ENCODE peak calls at places on chromosomes 6 and 20, in six cellular contexts. S is GM23338, T is HCT116, K is hepatocyte, Q is PC-9, H is MM.1S. X is an unnamed sample.

GRCh38 chr6:146433881-146434741 is 109.5 kb upstream of the RAB32 start:
- DNase-seq in S (peak; percentile 60), T (no peak), K (peak; percentile 39), Q (no peak), H (no peak), X (peak; percentile 51)

GRCh38 chr6:144675231-144675861 is 390.2 kb downstream of the UTRN start:
- DNase-seq in S (no peak), T (no peak), K (peak; percentile 34), Q (no peak), H (peak; percentile 75), X (no peak)

GRCh38 chr20:62632575-62632974 is 9.7 kb upstream of the SLCO4A1 start:
- DNase-seq in S (no peak), T (no peak), K (no peak), Q (no peak), H (no peak), X (no peak)

GRCh38 chr6:110285306-110286060 is 72.7 kb downstream of the METTL24 start:
- DNase-seq in S (peak; percentile 34), T (no peak), K (no peak), Q (no peak), H (no peak), X (peak; percentile 19)

GRCh38 chr6:16799279-16800193 is 38.3 kb upstream of the ATXN1 start:
- DNase-seq in S (no peak), T (no peak), K (no peak), Q (peak; percentile 79), H (no peak), X (peak; percentile 83)

GRCh38 chr6:46799657-46800056 is 6.5 kb downstream of the MEP1A start:
- DNase-seq in S (no peak), T (no peak), K (no peak), Q (no peak), H (no peak), X (no peak)

GRCh38 chr20:49699200-49699992 is 14.3 kb downstream of the B4GALT5 start:
- DNase-seq in S (peak; percentile 30), T (no peak), K (peak; percentile 31), Q (peak; percentile 81), H (no peak), X (peak; percentile 73)

GRCh38 chr6:44430322-44430721 is 42.8 kb downstream of the CDC5L start:
- DNase-seq in S (no peak), T (no peak), K (no peak), Q (no peak), H (no peak), X (no peak)

GRCh38 chr20:50798650-50799049 is 3.8 kb downstream of the BCAS4 start:
- DNase-seq in S (no peak), T (no peak), K (no peak), Q (no peak), H (no peak), X (no peak)

GRCh38 chr6:28875348-28875747 is 48.4 kb downstream of the TRIM27 start:
- DNase-seq in S (peak; percentile 38), T (no peak), K (no peak), Q (no peak), H (peak; percentile 13), X (no peak)

GRCh38 chr6:107066697-107067659 is 39.0 kb downstream of the MTRES1 start:
- DNase-seq in S (no peak), T (no peak), K (peak; percentile 35), Q (no peak), H (no peak), X (peak; percentile 10)

GRCh38 chr6:26743157-26743821 is 83.7 kb upstream of the ZNF322 start:
- DNase-seq in S (peak; percentile 90), T (peak; percentile 76), K (peak; percentile 33), Q (peak; percentile 48), H (no peak), X (peak; percentile 56)

GRCh38 chr6:26743941-26744699 is 84.6 kb upstream of the ZNF322 start:
- DNase-seq in S (peak; percentile 55), T (no peak), K (no peak), Q (no peak), H (no peak), X (peak; percentile 14)

DNA sequence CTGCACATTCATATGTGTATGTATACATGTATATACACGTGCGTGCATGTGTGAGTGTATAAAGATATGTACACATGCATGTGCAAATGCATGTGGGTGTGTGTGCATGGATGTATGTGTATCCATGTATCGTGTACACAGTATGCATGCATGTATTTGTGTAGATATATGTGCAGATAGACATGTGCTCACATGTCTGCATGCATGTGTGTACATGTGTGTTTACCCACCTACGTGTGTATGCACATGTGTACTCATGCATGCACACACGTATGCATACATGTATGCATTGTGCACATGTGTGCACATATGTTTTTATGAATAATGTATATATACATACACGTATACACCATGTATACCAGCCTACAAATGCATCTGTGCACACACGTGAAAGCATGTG is 80.3 kb upstream of the ZNF322 start:
- DNase-seq in S (no peak), T (no peak), K (no peak), Q (no peak), H (no peak), X (no peak)
- H3K9me2 ChIP-seq in S (peaks cover 13% of the 10 kb centered on the region), T (no peaks in the 10 kb centered on the region), K (no peaks in the 10 kb centered on the region), Q (no peaks in the 10 kb centered on the region), H (no peaks in the 10 kb centered on the region), X (no peaks in the 10 kb centered on the region)

GRCh38 chr20:19457551-19457950 is 245.1 kb downstream of the SLC24A3 start:
- DNase-seq in S (no peak), T (no peak), K (no peak), Q (no peak), H (no peak), X (no peak)

GRCh38 chr20:19453369-19453768 is 240.9 kb downstream of the SLC24A3 start:
- DNase-seq in S (no peak), T (no peak), K (no peak), Q (no peak), H (no peak), X (no peak)

GRCh38 chr20:19460386-19460785 is 247.9 kb downstream of the SLC24A3 start:
- DNase-seq in S (no peak), T (no peak), K (no peak), Q (no peak), H (no peak), X (peak; percentile 40)

GRCh38 chr20:19453781-19454310 is 241.4 kb downstream of the SLC24A3 start:
- DNase-seq in S (peak; percentile 2), T (no peak), K (peak; percentile 16), Q (no peak), H (no peak), X (no peak)

DNA sequence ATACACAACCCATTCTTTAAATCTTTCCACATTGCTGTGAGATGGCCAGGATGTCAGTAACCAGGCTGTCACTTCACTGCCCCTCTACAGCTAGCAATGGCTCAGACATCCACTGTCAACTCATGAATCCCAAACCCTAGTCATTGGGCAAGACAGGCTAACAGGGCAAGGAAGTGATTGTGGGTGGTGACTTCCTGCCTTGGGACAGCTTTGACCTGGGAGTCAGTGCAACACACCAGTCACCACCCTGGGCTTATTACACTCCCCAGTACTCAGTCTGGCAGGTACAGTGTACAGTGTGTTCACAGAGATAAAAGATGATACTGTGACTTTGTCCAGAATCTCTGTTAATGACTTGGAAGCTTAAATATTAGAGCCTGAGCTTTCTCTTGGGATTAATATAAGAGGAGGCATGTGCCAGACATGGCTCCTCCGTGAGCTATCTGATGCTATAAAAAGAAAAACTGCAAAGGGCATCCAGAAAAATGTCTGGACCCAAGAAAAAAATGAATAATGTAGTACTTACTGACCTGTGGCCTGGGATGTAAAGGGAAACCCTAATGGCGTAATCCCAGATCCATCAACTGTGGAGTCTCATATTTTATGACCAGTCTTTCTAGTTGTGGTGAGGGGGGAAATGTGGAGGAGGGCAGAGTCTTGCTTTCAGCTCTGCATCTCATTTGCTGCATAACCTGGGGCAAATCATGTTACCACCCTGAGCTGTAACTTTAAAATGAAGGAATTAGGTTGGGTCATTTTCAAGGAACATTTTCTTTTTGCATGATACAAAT is 244.4 kb downstream of the SLC24A3 start:
- DNase-seq in S (no peak), T (no peak), K (no peak), Q (no peak), H (no peak), X (no peak)
- H3K9me2 ChIP-seq in S (peaks cover 8% of the 10 kb centered on the region), T (no peaks in the 10 kb centered on the region), K (no peaks in the 10 kb centered on the region), Q (no peaks in the 10 kb centered on the region), H (no peaks in the 10 kb centered on the region), X (no peaks in the 10 kb centered on the region)

DNA sequence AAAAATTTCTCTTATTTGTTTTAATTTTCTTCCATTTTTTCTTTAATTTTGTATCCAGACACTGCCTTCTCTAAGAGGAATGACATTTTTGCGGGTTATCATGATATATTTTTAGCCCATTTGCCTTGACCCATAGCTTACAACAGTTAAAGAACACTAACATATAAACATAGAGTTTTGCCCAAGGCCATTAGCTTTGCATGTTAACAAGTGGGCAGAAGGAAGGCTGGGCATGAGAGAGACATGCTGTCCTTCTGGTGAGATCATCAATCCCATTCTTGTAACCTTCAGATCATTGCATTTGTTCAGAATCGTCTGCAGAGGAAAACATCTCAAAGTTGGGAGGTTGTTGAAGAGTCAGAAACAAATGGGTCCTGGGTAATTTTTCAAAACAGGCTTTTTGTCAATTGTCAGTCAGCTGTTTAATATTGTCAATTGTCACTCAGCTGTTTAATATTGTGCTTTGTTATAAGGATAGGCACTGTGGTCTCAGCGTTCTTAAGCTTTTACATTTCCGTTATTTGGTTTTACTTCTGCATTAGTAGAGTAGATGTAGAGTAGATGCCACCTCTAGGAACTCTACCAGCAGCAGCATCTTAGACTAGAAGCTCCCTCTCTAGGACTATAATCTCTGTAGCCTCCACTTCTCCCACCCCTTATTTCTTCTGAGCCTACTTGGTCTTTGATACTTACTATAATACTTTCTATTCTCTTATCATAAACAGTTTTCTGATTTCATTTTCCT is 243.1 kb downstream of the ESR1 start:
- DNase-seq in S (no peak), T (no peak), K (no peak), Q (no peak), H (no peak), X (peak; percentile 5)
- H3K9me2 ChIP-seq in S (peaks cover 6% of the 10 kb centered on the region), T (no peaks in the 10 kb centered on the region), K (no peaks in the 10 kb centered on the region), Q (no peaks in the 10 kb centered on the region), H (no peaks in the 10 kb centered on the region), X (no peaks in the 10 kb centered on the region)

GRCh38 chr6:132669690-132670291 is 10.8 kb upstream of the TAAR1 start:
- DNase-seq in S (peak; percentile 66), T (peak; percentile 38), K (peak; percentile 72), Q (peak; percentile 63), H (peak; percentile 56), X (peak; percentile 83)

GRCh38 chr6:132675749-132676148 is 16.8 kb upstream of the TAAR1 start:
- DNase-seq in S (no peak), T (no peak), K (no peak), Q (no peak), H (no peak), X (no peak)

GRCh38 chr6:132675002-132675401 is 16.0 kb upstream of the TAAR1 start:
- DNase-seq in S (peak; percentile 27), T (no peak), K (no peak), Q (no peak), H (no peak), X (no peak)

GRCh38 chr6:132671295-132671694 is 12.3 kb upstream of the TAAR1 start:
- DNase-seq in S (no peak), T (no peak), K (peak; percentile 14), Q (no peak), H (no peak), X (no peak)

DNA sequence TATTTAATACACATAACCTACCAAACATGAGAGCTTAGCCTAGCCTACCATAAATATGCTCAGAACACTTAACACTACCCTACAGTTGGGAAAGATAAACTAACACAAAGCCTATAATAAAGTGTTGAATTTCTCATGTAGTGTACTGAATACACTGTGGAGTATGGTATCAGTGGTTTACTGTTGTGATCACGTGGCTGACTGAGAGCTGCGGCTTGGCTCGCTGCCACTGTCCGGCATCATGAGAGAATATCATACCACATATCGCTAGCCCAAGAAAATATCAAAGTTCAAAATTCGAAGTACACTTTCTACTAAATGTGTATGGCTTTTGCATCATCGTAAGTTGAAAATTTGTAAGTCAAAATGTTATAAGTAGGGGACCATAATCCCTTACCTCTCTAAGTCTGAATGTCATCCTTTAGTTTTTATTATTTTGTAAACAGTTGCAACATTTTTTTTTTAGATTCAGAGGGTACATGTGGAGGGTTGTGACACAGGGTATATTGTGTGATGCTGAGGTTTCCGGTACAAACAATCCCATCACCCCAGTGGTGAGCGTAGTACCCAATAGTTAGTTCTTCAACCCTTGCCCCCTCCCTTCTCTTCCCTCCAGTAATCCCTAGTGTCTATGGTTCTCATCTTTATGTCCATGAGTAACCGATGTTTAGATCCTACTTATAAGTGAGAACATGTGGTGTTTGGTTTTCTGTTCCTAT is 14.6 kb upstream of the TAAR1 start:
- DNase-seq in S (no peak), T (no peak), K (no peak), Q (no peak), H (no peak), X (no peak)
- H3K9me2 ChIP-seq in S (no peaks in the 10 kb centered on the region), T (no peaks in the 10 kb centered on the region), K (no peaks in the 10 kb centered on the region), Q (no peaks in the 10 kb centered on the region), H (no peaks in the 10 kb centered on the region), X (no peaks in the 10 kb centered on the region)

X was measured in GM23248.